ENCODE peak calls at places on chromosomes 1 and 21, in four cellular contexts. One of them, this sample, is unnamed.

GRCh38 chr1:33624991-33625870 is 152.8 kb downstream of the ZSCAN20 start:
- DNase-seq in GM12878: no peak
- DNase-seq in HepG2: peak; percentile 3
- DNase-seq in K562: peak; percentile 91
- DNase-seq in this sample: peak; percentile 92

GRCh38 chr1:192668434-192668983 is 32.6 kb downstream of the RGS13 start:
- DNase-seq in K562: no peak
- DNase-seq in GM12878: no peak
- DNase-seq in HepG2: peak; percentile 80
- DNase-seq in this sample: no peak

GRCh38 chr1:68954841-68955240 is 458.0 kb upstream of the DEPDC1 start:
- DNase-seq in GM12878: no peak
- DNase-seq in K562: no peak
- DNase-seq in HepG2: no peak
- DNase-seq in this sample: no peak

GRCh38 chr1:66333463-66334232 is 200.3 kb upstream of the SGIP1 start:
- DNase-seq in K562: no peak
- DNase-seq in HepG2: no peak
- DNase-seq in GM12878: no peak
- DNase-seq in this sample: no peak

GRCh38 chr1:90708826-90709225 is 8.3 kb downstream of the BARHL2 start:
- DNase-seq in K562: no peak
- DNase-seq in HepG2: no peak
- DNase-seq in GM12878: no peak
- DNase-seq in this sample: no peak

GRCh38 chr1:23290811-23291565 is 53.1 kb downstream of the HNRNPR start:
- DNase-seq in HepG2: no peak
- DNase-seq in GM12878: no peak
- DNase-seq in K562: no peak
- DNase-seq in this sample: no peak

GRCh38 chr1:214720561-214720960 is 117.6 kb downstream of the CENPF start:
- DNase-seq in GM12878: no peak
- DNase-seq in HepG2: no peak
- DNase-seq in K562: no peak
- DNase-seq in this sample: no peak

GRCh38 chr1:41626146-41626545 is 141.7 kb upstream of the EDN2 start:
- DNase-seq in K562: no peak
- DNase-seq in GM12878: no peak
- DNase-seq in HepG2: no peak
- DNase-seq in this sample: peak; percentile 35

GRCh38 chr1:15153184-15153841 is at the start of gene TMEM51:
- DNase-seq in K562: peak; percentile 87
- DNase-seq in GM12878: no peak
- DNase-seq in HepG2: peak; percentile 60
- DNase-seq in this sample: peak; percentile 87

GRCh38 chr1:203085528-203086406 is at the start of gene MYOG:
- DNase-seq in K562: no peak
- DNase-seq in HepG2: no peak
- DNase-seq in GM12878: no peak
- DNase-seq in this sample: peak; percentile 45
- TF ChIP-seq CBX5 in K562: no peak
- TF ChIP-seq CBX5 in HepG2: no peak
- TF ChIP-seq CBX5 in GM12878: no peak
- TF ChIP-seq CBX5 in this sample: no peak

DNA sequence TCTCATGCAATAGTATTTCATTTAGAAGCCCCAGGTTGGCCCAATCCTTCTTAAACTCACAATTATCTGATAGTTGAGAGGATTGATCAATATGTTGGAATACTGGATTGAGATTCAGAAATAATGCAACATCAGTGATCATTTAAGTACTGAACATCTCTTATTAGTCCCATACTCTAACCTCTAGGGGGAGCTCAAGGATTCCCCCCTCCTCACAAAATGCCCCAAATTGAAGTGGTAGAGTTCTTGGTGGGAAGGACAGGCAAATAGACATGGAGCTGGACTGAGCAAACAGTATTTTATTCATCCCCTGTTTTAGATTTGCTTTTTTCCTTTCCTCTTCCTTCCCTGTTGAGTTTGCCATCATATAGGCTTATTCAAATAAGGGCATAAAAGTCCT is 62.8 kb downstream of the NGF start:
- DNase-seq in K562: peak; percentile 57
- DNase-seq in GM12878: no peak
- DNase-seq in HepG2: no peak
- DNase-seq in this sample: no peak
- TF ChIP-seq CBX5 in K562: no peak
- TF ChIP-seq CBX5 in GM12878: no peak
- TF ChIP-seq CBX5 in HepG2: no peak
- TF ChIP-seq CBX5 in this sample: no peak

GRCh38 chr1:185864889-185865288 is 130.7 kb downstream of the HMCN1 start:
- DNase-seq in K562: no peak
- DNase-seq in GM12878: no peak
- DNase-seq in HepG2: no peak
- DNase-seq in this sample: no peak
- TF ChIP-seq CBX5 in K562: no peak
- TF ChIP-seq CBX5 in GM12878: no peak
- TF ChIP-seq CBX5 in HepG2: no peak
- TF ChIP-seq CBX5 in this sample: no peak

DNA sequence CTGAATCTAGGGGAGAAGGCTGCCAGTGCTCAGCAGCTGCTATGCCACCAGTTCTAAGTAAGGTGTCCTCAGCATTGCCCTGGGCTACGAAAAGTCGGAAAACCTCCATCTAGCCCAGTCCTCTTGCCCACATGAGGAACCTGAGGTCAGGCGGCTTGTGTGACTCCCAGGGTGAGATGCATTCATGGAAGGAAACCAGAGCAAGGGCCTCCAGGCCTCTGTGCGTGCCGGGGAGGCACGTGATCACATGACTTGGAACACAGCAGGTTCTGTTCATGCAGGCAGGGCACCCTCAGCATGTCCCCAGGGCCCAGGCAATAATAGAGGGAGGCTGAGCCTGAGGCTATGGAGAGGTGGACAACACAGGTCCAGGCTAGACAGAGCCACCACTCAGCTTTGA is 312.5 kb upstream of the DUSP10 start:
- DNase-seq in K562: no peak
- DNase-seq in HepG2: no peak
- DNase-seq in GM12878: no peak
- DNase-seq in this sample: no peak
- TF ChIP-seq CBX5 in K562: no peak
- TF ChIP-seq CBX5 in HepG2: no peak
- TF ChIP-seq CBX5 in GM12878: no peak
- TF ChIP-seq CBX5 in this sample: no peak

GRCh38 chr1:40032240-40032891 is 8.2 kb upstream of the CAP1 start:
- DNase-seq in GM12878: no peak
- DNase-seq in K562: peak; percentile 73
- DNase-seq in HepG2: peak; percentile 34
- DNase-seq in this sample: no peak
- TF ChIP-seq CBX5 in GM12878: no peak
- TF ChIP-seq CBX5 in K562: no peak
- TF ChIP-seq CBX5 in HepG2: no peak
- TF ChIP-seq CBX5 in this sample: no peak

GRCh38 chr21:15993951-15994350 is 264.2 kb downstream of the USP25 start:
- DNase-seq in HepG2: no peak
- DNase-seq in GM12878: no peak
- DNase-seq in K562: no peak
- DNase-seq in this sample: no peak

GRCh38 chr21:15986277-15986676 is 256.5 kb downstream of the USP25 start:
- DNase-seq in HepG2: no peak
- DNase-seq in K562: no peak
- DNase-seq in GM12878: no peak
- DNase-seq in this sample: no peak

GRCh38 chr21:15992171-15992570 is 262.4 kb downstream of the USP25 start:
- DNase-seq in K562: no peak
- DNase-seq in GM12878: no peak
- DNase-seq in HepG2: no peak
- DNase-seq in this sample: no peak
- TF ChIP-seq CBX5 in K562: no peak
- TF ChIP-seq CBX5 in GM12878: no peak
- TF ChIP-seq CBX5 in HepG2: no peak
- TF ChIP-seq CBX5 in this sample: no peak

GRCh38 chr1:77037990-77038389 is 170.7 kb downstream of the ST6GALNAC5 start:
- DNase-seq in GM12878: no peak
- DNase-seq in K562: no peak
- DNase-seq in HepG2: no peak
- DNase-seq in this sample: no peak

GRCh38 chr1:77039739-77040138 is 172.5 kb downstream of the ST6GALNAC5 start:
- DNase-seq in GM12878: no peak
- DNase-seq in HepG2: no peak
- DNase-seq in K562: no peak
- DNase-seq in this sample: no peak

GRCh38 chr1:77040817-77041216 is 173.5 kb downstream of the ST6GALNAC5 start:
- DNase-seq in K562: no peak
- DNase-seq in GM12878: no peak
- DNase-seq in HepG2: no peak
- DNase-seq in this sample: no peak

GRCh38 chr1:77037038-77037437 is 169.8 kb downstream of the ST6GALNAC5 start:
- DNase-seq in GM12878: no peak
- DNase-seq in K562: no peak
- DNase-seq in HepG2: no peak
- DNase-seq in this sample: no peak

DNA sequence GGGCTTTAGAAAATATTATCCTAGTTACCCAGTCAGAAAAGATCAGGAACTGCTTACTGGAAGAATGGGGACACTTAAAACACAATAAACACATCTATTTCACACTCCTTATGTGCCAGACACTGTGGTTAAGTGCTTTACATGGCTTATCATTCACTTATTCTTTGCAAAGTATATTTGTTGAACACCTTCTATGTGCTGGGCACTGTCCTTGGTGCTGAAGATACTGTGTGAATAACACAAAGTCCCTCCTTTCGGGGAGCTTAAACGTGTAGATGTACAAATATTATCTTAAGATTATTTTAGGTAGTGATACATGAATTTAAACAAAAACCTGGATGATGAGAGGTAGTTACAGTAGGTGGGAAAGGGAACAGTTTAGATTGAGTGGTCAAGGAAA is 169.3 kb downstream of the ST6GALNAC5 start:
- DNase-seq in GM12878: no peak
- DNase-seq in K562: peak; percentile 11
- DNase-seq in HepG2: no peak
- DNase-seq in this sample: no peak
- TF ChIP-seq CBX5 in GM12878: no peak
- TF ChIP-seq CBX5 in K562: no peak
- TF ChIP-seq CBX5 in HepG2: no peak
- TF ChIP-seq CBX5 in this sample: no peak

This sample was measured in H1.